ENCODE peak calls at places on chromosomes 5 and 9, in six cellular contexts. One of them, this sample, is unnamed.

GRCh38 chr5:55140908-55141665 is 18.9 kb upstream of the GPX8 start:
- DNase-seq in prostate gland: no peak
- DNase-seq in glutamatergic neuron: no peak
- DNase-seq in endothelial cell: no peak
- DNase-seq in sigmoid colon: no peak
- DNase-seq in left lung: no peak
- DNase-seq in this sample: no peak

GRCh38 chr9:14179449-14179848 is 134.5 kb downstream of the NFIB start:
- DNase-seq in endothelial cell: no peak
- DNase-seq in prostate gland: peak
- DNase-seq in sigmoid colon: no peak
- DNase-seq in left lung: no peak
- DNase-seq in glutamatergic neuron: no peak
- DNase-seq in this sample: no peak

GRCh38 chr9:136928591-136928990 is 15.9 kb downstream of the FBXW5 start:
- DNase-seq in endothelial cell: no peak
- DNase-seq in prostate gland: no peak
- DNase-seq in left lung: no peak
- DNase-seq in sigmoid colon: no peak
- DNase-seq in glutamatergic neuron: no peak
- DNase-seq in this sample: no peak

GRCh38 chr9:100784755-100785154 is 206.9 kb downstream of the CAVIN4 start:
- DNase-seq in sigmoid colon: no peak
- DNase-seq in left lung: no peak
- DNase-seq in endothelial cell: no peak
- DNase-seq in glutamatergic neuron: no peak
- DNase-seq in prostate gland: no peak
- DNase-seq in this sample: no peak

GRCh38 chr5:132662925-132663770 is 5.2 kb downstream of the IL13 start:
- DNase-seq in sigmoid colon: no peak
- DNase-seq in prostate gland: no peak
- DNase-seq in endothelial cell: no peak
- DNase-seq in glutamatergic neuron: no peak
- DNase-seq in left lung: no peak
- DNase-seq in this sample: no peak

GRCh38 chr9:4548796-4549725 is 58.8 kb downstream of the SLC1A1 start:
- DNase-seq in glutamatergic neuron: peak
- DNase-seq in prostate gland: no peak
- DNase-seq in endothelial cell: peak
- DNase-seq in sigmoid colon: no peak
- DNase-seq in left lung: no peak
- DNase-seq in this sample: no peak

GRCh38 chr9:36276840-36277239 is 18.6 kb upstream of the GNE start:
- DNase-seq in endothelial cell: no peak
- DNase-seq in left lung: no peak
- DNase-seq in prostate gland: no peak
- DNase-seq in sigmoid colon: no peak
- DNase-seq in glutamatergic neuron: no peak
- DNase-seq in this sample: peak

GRCh38 chr9:74817281-74818181 is 70.2 kb downstream of the TRPM6 start:
- DNase-seq in sigmoid colon: no peak
- DNase-seq in glutamatergic neuron: no peak
- DNase-seq in left lung: no peak
- DNase-seq in endothelial cell: no peak
- DNase-seq in prostate gland: no peak
- DNase-seq in this sample: no peak

GRCh38 chr9:70418822-70419545 is 4.5 kb upstream of the KLF9 start:
- DNase-seq in glutamatergic neuron: peak
- DNase-seq in prostate gland: peak
- DNase-seq in sigmoid colon: peak
- DNase-seq in left lung: peak
- DNase-seq in endothelial cell: peak
- DNase-seq in this sample: peak

GRCh38 chr9:90893706-90894105 is 92.1 kb downstream of the SYK start:
- DNase-seq in sigmoid colon: no peak
- DNase-seq in glutamatergic neuron: no peak
- DNase-seq in endothelial cell: no peak
- DNase-seq in left lung: no peak
- DNase-seq in prostate gland: no peak
- DNase-seq in this sample: no peak

GRCh38 chr9:90895786-90896185 is 94.2 kb downstream of the SYK start:
- DNase-seq in endothelial cell: no peak
- DNase-seq in prostate gland: no peak
- DNase-seq in glutamatergic neuron: no peak
- DNase-seq in left lung: no peak
- DNase-seq in sigmoid colon: no peak
- DNase-seq in this sample: no peak

GRCh38 chr9:90896231-90896630 is 94.6 kb downstream of the SYK start:
- DNase-seq in endothelial cell: no peak
- DNase-seq in prostate gland: no peak
- DNase-seq in glutamatergic neuron: no peak
- DNase-seq in sigmoid colon: no peak
- DNase-seq in left lung: no peak
- DNase-seq in this sample: no peak

GRCh38 chr9:90898229-90898628 is 96.6 kb downstream of the SYK start:
- DNase-seq in endothelial cell: no peak
- DNase-seq in prostate gland: no peak
- DNase-seq in glutamatergic neuron: no peak
- DNase-seq in left lung: no peak
- DNase-seq in sigmoid colon: no peak
- DNase-seq in this sample: no peak

DNA sequence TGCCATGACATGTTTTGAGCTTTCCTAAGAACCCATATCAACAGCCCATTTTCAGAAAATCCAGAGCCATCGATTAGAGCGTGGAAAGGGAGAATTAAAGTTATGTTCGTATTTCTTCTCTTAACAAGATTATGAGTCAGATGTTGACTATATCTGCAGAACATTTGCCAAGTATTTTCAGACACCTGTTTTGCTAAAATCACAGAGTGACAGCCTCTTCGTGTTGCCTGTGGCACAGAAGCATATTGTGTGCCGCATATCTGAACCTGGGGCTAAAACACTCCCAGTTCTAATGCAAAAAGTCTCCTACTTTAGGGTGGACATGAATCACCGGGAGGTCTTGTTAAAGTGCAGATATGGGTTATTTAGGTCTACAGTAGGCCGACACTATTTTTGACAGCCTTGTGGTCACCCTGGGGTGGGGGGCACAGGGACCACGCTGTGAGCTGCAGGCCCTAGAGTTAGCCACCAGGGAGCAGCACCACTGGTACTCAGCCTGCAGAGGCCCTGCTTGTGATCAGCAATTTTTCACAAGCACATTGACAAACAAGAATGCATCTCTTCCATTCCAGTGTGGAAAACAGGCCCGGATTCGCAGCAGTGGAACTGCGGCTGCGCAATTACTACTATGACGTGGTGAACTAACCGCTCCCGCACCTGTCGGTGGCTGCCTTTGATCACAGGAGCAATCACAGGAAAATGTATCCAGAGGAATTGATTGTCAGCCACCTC is 93.5 kb downstream of the SYK start:
- DNase-seq in glutamatergic neuron: peak
- DNase-seq in left lung: no peak
- DNase-seq in sigmoid colon: no peak
- DNase-seq in endothelial cell: peak
- DNase-seq in prostate gland: peak
- DNase-seq in this sample: no peak
- TF ChIP-seq CTCF in glutamatergic neuron: peak
- TF ChIP-seq CTCF in left lung: peak
- TF ChIP-seq CTCF in sigmoid colon: no peak
- TF ChIP-seq CTCF in endothelial cell: peak
- TF ChIP-seq CTCF in prostate gland: no peak
- TF ChIP-seq CTCF in this sample: peak

GRCh38 chr9:124776952-124777645 is at the start of gene OLFML2A:
- DNase-seq in glutamatergic neuron: peak
- DNase-seq in prostate gland: no peak
- DNase-seq in left lung: peak
- DNase-seq in endothelial cell: peak
- DNase-seq in sigmoid colon: peak
- DNase-seq in this sample: no peak
- TF ChIP-seq CTCF in glutamatergic neuron: peak
- TF ChIP-seq CTCF in prostate gland: peak
- TF ChIP-seq CTCF in left lung: peak
- TF ChIP-seq CTCF in endothelial cell: peak
- TF ChIP-seq CTCF in sigmoid colon: peak
- TF ChIP-seq CTCF in this sample: peak

DNA sequence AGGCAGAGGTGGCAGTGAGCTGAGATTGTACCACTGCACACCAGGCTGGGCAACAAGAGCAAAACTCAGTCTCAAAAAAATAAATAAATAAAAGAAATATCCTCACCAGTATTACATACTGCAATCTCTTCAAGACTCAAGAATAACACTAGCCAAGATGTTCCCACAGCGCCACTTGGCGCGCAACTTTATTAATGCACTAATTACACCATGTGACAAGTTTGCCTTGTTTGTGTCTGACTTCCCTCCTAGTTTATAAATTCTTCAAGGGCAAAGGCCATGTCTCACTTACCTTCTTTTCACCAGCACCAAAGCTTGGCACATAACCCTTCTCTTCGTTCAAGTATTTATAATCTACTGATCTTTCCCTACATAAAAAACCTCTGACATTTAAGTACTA is 4.8 kb downstream of the SKP1 start:
- DNase-seq in sigmoid colon: no peak
- DNase-seq in glutamatergic neuron: no peak
- DNase-seq in left lung: no peak
- DNase-seq in prostate gland: no peak
- DNase-seq in endothelial cell: no peak
- DNase-seq in this sample: no peak
- TF ChIP-seq CTCF in sigmoid colon: no peak
- TF ChIP-seq CTCF in glutamatergic neuron: no peak
- TF ChIP-seq CTCF in left lung: no peak
- TF ChIP-seq CTCF in prostate gland: no peak
- TF ChIP-seq CTCF in endothelial cell: no peak
- TF ChIP-seq CTCF in this sample: no peak

GRCh38 chr5:13660072-13660471 is 284.4 kb downstream of the DNAH5 start:
- DNase-seq in endothelial cell: no peak
- DNase-seq in prostate gland: no peak
- DNase-seq in sigmoid colon: no peak
- DNase-seq in left lung: no peak
- DNase-seq in glutamatergic neuron: no peak
- DNase-seq in this sample: no peak
- TF ChIP-seq CTCF in endothelial cell: no peak
- TF ChIP-seq CTCF in prostate gland: no peak
- TF ChIP-seq CTCF in sigmoid colon: no peak
- TF ChIP-seq CTCF in left lung: no peak
- TF ChIP-seq CTCF in glutamatergic neuron: no peak
- TF ChIP-seq CTCF in this sample: peak

GRCh38 chr5:1134478-1134877 is 22.6 kb upstream of the SLC12A7 start:
- DNase-seq in sigmoid colon: no peak
- DNase-seq in glutamatergic neuron: no peak
- DNase-seq in left lung: no peak
- DNase-seq in prostate gland: no peak
- DNase-seq in endothelial cell: no peak
- DNase-seq in this sample: no peak
- TF ChIP-seq CTCF in sigmoid colon: no peak
- TF ChIP-seq CTCF in glutamatergic neuron: no peak
- TF ChIP-seq CTCF in left lung: no peak
- TF ChIP-seq CTCF in prostate gland: no peak
- TF ChIP-seq CTCF in endothelial cell: no peak
- TF ChIP-seq CTCF in this sample: no peak

GRCh38 chr5:149427374-149427773 is 48.3 kb upstream of the IL17B start:
- DNase-seq in endothelial cell: no peak
- DNase-seq in sigmoid colon: no peak
- DNase-seq in left lung: no peak
- DNase-seq in prostate gland: no peak
- DNase-seq in glutamatergic neuron: no peak
- DNase-seq in this sample: no peak

GRCh38 chr5:149432861-149433462 is 53.9 kb upstream of the IL17B start:
- DNase-seq in endothelial cell: no peak
- DNase-seq in sigmoid colon: no peak
- DNase-seq in glutamatergic neuron: no peak
- DNase-seq in prostate gland: no peak
- DNase-seq in left lung: no peak
- DNase-seq in this sample: no peak

GRCh38 chr5:149428032-149428431 is 48.9 kb upstream of the IL17B start:
- DNase-seq in glutamatergic neuron: no peak
- DNase-seq in sigmoid colon: no peak
- DNase-seq in prostate gland: no peak
- DNase-seq in left lung: no peak
- DNase-seq in endothelial cell: no peak
- DNase-seq in this sample: no peak

GRCh38 chr5:149432377-149432776 is 53.3 kb upstream of the IL17B start:
- DNase-seq in prostate gland: no peak
- DNase-seq in sigmoid colon: peak
- DNase-seq in endothelial cell: no peak
- DNase-seq in left lung: no peak
- DNase-seq in glutamatergic neuron: no peak
- DNase-seq in this sample: no peak

GRCh38 chr5:149429839-149430721 is 51.0 kb upstream of the IL17B start:
- DNase-seq in left lung: no peak
- DNase-seq in prostate gland: no peak
- DNase-seq in glutamatergic neuron: no peak
- DNase-seq in sigmoid colon: peak
- DNase-seq in endothelial cell: no peak
- DNase-seq in this sample: no peak
- TF ChIP-seq CTCF in left lung: no peak
- TF ChIP-seq CTCF in prostate gland: no peak
- TF ChIP-seq CTCF in glutamatergic neuron: no peak
- TF ChIP-seq CTCF in sigmoid colon: no peak
- TF ChIP-seq CTCF in endothelial cell: no peak
- TF ChIP-seq CTCF in this sample: peak

GRCh38 chr5:84360056-84360455 is 24.6 kb downstream of the EDIL3 start:
- DNase-seq in left lung: no peak
- DNase-seq in glutamatergic neuron: no peak
- DNase-seq in endothelial cell: no peak
- DNase-seq in prostate gland: no peak
- DNase-seq in sigmoid colon: no peak
- DNase-seq in this sample: no peak
- TF ChIP-seq CTCF in left lung: no peak
- TF ChIP-seq CTCF in glutamatergic neuron: no peak
- TF ChIP-seq CTCF in endothelial cell: no peak
- TF ChIP-seq CTCF in prostate gland: no peak
- TF ChIP-seq CTCF in sigmoid colon: no peak
- TF ChIP-seq CTCF in this sample: no peak

This sample was measured in AG09319.